ENCODE peak calls at places on chromosomes 7 and 10, in eight cellular contexts. One of them, this sample, is unnamed.

GRCh38 chr10:14584643-14585042 is 190.1 kb downstream of the FAM107B start:
- DNase-seq in prostate gland: no peak
- DNase-seq in colonic mucosa: no peak
- DNase-seq in heart right ventricle: no peak
- DNase-seq in tibial artery: no peak
- DNase-seq in right lobe of liver: no peak
- DNase-seq in cardiac muscle cell: no peak
- DNase-seq in cardiac fibroblast: no peak
- DNase-seq in this sample: peak

GRCh38 chr7:130982160-130982638 is 248.2 kb upstream of the KLF14 start:
- DNase-seq in prostate gland: no peak
- DNase-seq in colonic mucosa: no peak
- DNase-seq in heart right ventricle: no peak
- DNase-seq in tibial artery: no peak
- DNase-seq in right lobe of liver: no peak
- DNase-seq in cardiac muscle cell: peak
- DNase-seq in cardiac fibroblast: peak
- DNase-seq in this sample: peak

GRCh38 chr10:12934777-12935176 is 66.7 kb downstream of the CCDC3 start:
- DNase-seq in prostate gland: no peak
- DNase-seq in colonic mucosa: no peak
- DNase-seq in heart right ventricle: no peak
- DNase-seq in tibial artery: no peak
- DNase-seq in right lobe of liver: no peak
- DNase-seq in cardiac muscle cell: peak
- DNase-seq in cardiac fibroblast: peak
- DNase-seq in this sample: no peak

GRCh38 chr10:120580651-120581259 is 123.7 kb downstream of the PLPP4 start:
- DNase-seq in prostate gland: no peak
- DNase-seq in colonic mucosa: no peak
- DNase-seq in heart right ventricle: no peak
- DNase-seq in tibial artery: no peak
- DNase-seq in right lobe of liver: no peak
- DNase-seq in cardiac muscle cell: no peak
- DNase-seq in cardiac fibroblast: no peak
- DNase-seq in this sample: no peak

GRCh38 chr7:149196151-149196704 is 882 bp downstream of the ZNF282 start:
- DNase-seq in prostate gland: no peak
- DNase-seq in colonic mucosa: peak
- DNase-seq in heart right ventricle: no peak
- DNase-seq in tibial artery: no peak
- DNase-seq in right lobe of liver: no peak
- DNase-seq in cardiac muscle cell: no peak
- DNase-seq in cardiac fibroblast: no peak
- DNase-seq in this sample: peak

GRCh38 chr7:24406053-24406561 is 122.1 kb downstream of the NPY start:
- DNase-seq in prostate gland: no peak
- DNase-seq in colonic mucosa: no peak
- DNase-seq in heart right ventricle: no peak
- DNase-seq in tibial artery: no peak
- DNase-seq in right lobe of liver: no peak
- DNase-seq in cardiac muscle cell: peak
- DNase-seq in cardiac fibroblast: no peak
- DNase-seq in this sample: peak

GRCh38 chr10:113007343-113007771 is 57.3 kb downstream of the TCF7L2 start:
- DNase-seq in prostate gland: no peak
- DNase-seq in colonic mucosa: no peak
- DNase-seq in heart right ventricle: no peak
- DNase-seq in tibial artery: no peak
- DNase-seq in right lobe of liver: no peak
- DNase-seq in cardiac muscle cell: no peak
- DNase-seq in cardiac fibroblast: no peak
- DNase-seq in this sample: peak

GRCh38 chr7:17136156-17136555 is 162.3 kb upstream of the AHR start:
- DNase-seq in prostate gland: no peak
- DNase-seq in colonic mucosa: no peak
- DNase-seq in heart right ventricle: no peak
- DNase-seq in tibial artery: no peak
- DNase-seq in right lobe of liver: no peak
- DNase-seq in cardiac muscle cell: no peak
- DNase-seq in cardiac fibroblast: no peak
- DNase-seq in this sample: no peak

GRCh38 chr7:142603870-142604448 is 145.3 kb upstream of the PRSS1 start:
- DNase-seq in prostate gland: peak
- DNase-seq in colonic mucosa: peak
- DNase-seq in heart right ventricle: no peak
- DNase-seq in tibial artery: no peak
- DNase-seq in right lobe of liver: no peak
- DNase-seq in cardiac muscle cell: peak
- DNase-seq in cardiac fibroblast: peak
- DNase-seq in this sample: peak

GRCh38 chr7:3300221-3300650 is 816 bp upstream of the SDK1 start:
- DNase-seq in prostate gland: no peak
- DNase-seq in colonic mucosa: no peak
- DNase-seq in heart right ventricle: no peak
- DNase-seq in tibial artery: no peak
- DNase-seq in right lobe of liver: no peak
- DNase-seq in cardiac muscle cell: no peak
- DNase-seq in cardiac fibroblast: no peak
- DNase-seq in this sample: no peak

GRCh38 chr7:131722371-131722770 is 165.9 kb upstream of the PODXL start:
- DNase-seq in prostate gland: no peak
- DNase-seq in colonic mucosa: no peak
- DNase-seq in heart right ventricle: no peak
- DNase-seq in tibial artery: no peak
- DNase-seq in right lobe of liver: no peak
- DNase-seq in cardiac muscle cell: peak
- DNase-seq in cardiac fibroblast: peak
- DNase-seq in this sample: no peak

GRCh38 chr7:140889150-140889549 is 35.6 kb downstream of the BRAF start:
- DNase-seq in prostate gland: no peak
- DNase-seq in colonic mucosa: no peak
- DNase-seq in heart right ventricle: no peak
- DNase-seq in tibial artery: no peak
- DNase-seq in right lobe of liver: no peak
- DNase-seq in cardiac muscle cell: no peak
- DNase-seq in cardiac fibroblast: no peak
- DNase-seq in this sample: no peak

GRCh38 chr7:47483604-47484273 is 98.2 kb downstream of the TNS3 start:
- DNase-seq in prostate gland: no peak
- DNase-seq in colonic mucosa: no peak
- DNase-seq in heart right ventricle: no peak
- DNase-seq in tibial artery: no peak
- DNase-seq in right lobe of liver: no peak
- DNase-seq in cardiac muscle cell: peak
- DNase-seq in cardiac fibroblast: peak
- DNase-seq in this sample: no peak

GRCh38 chr7:134403062-134403461 is 55.8 kb downstream of the AKR1B1 start:
- DNase-seq in prostate gland: no peak
- DNase-seq in colonic mucosa: no peak
- DNase-seq in heart right ventricle: no peak
- DNase-seq in tibial artery: no peak
- DNase-seq in right lobe of liver: no peak
- DNase-seq in cardiac muscle cell: no peak
- DNase-seq in cardiac fibroblast: no peak
- DNase-seq in this sample: no peak

GRCh38 chr7:130136579-130137167 is 66.3 kb downstream of the KLHDC10 start:
- DNase-seq in prostate gland: no peak
- DNase-seq in colonic mucosa: no peak
- DNase-seq in heart right ventricle: no peak
- DNase-seq in tibial artery: no peak
- DNase-seq in right lobe of liver: no peak
- DNase-seq in cardiac muscle cell: no peak
- DNase-seq in cardiac fibroblast: no peak
- DNase-seq in this sample: no peak

GRCh38 chr7:141700848-141701371 is 1.1 kb downstream of the DENND11 start:
- DNase-seq in prostate gland: no peak
- DNase-seq in colonic mucosa: peak
- DNase-seq in heart right ventricle: no peak
- DNase-seq in tibial artery: peak
- DNase-seq in right lobe of liver: no peak
- DNase-seq in cardiac muscle cell: no peak
- DNase-seq in cardiac fibroblast: no peak
- DNase-seq in this sample: no peak

GRCh38 chr10:73998623-73999622 is 1.0 kb downstream of the VCL start:
- DNase-seq in prostate gland: peak
- DNase-seq in colonic mucosa: peak
- DNase-seq in heart right ventricle: peak
- DNase-seq in tibial artery: peak
- DNase-seq in right lobe of liver: peak
- DNase-seq in cardiac muscle cell: peak
- DNase-seq in cardiac fibroblast: peak
- DNase-seq in this sample: peak

GRCh38 chr10:48322017-48322416 is 15.5 kb downstream of the MAPK8 start:
- DNase-seq in prostate gland: no peak
- DNase-seq in colonic mucosa: no peak
- DNase-seq in heart right ventricle: no peak
- DNase-seq in tibial artery: no peak
- DNase-seq in right lobe of liver: no peak
- DNase-seq in cardiac muscle cell: no peak
- DNase-seq in cardiac fibroblast: no peak
- DNase-seq in this sample: no peak

GRCh38 chr10:6068422-6068821 is 6.3 kb upstream of the IL2RA start:
- DNase-seq in prostate gland: no peak
- DNase-seq in colonic mucosa: no peak
- DNase-seq in heart right ventricle: no peak
- DNase-seq in tibial artery: peak
- DNase-seq in right lobe of liver: no peak
- DNase-seq in cardiac muscle cell: no peak
- DNase-seq in cardiac fibroblast: no peak
- DNase-seq in this sample: peak

GRCh38 chr7:94512735-94513564 is 3.3 kb downstream of the CASD1 start:
- DNase-seq in prostate gland: no peak
- DNase-seq in colonic mucosa: peak
- DNase-seq in heart right ventricle: no peak
- DNase-seq in tibial artery: no peak
- DNase-seq in right lobe of liver: no peak
- DNase-seq in cardiac muscle cell: no peak
- DNase-seq in cardiac fibroblast: no peak
- DNase-seq in this sample: no peak

GRCh38 chr7:94513565-94513860 is 3.9 kb downstream of the CASD1 start:
- DNase-seq in prostate gland: no peak
- DNase-seq in colonic mucosa: no peak
- DNase-seq in heart right ventricle: no peak
- DNase-seq in tibial artery: no peak
- DNase-seq in right lobe of liver: no peak
- DNase-seq in cardiac muscle cell: no peak
- DNase-seq in cardiac fibroblast: peak
- DNase-seq in this sample: no peak

GRCh38 chr7:94509879-94510581 is 421 bp downstream of the CASD1 start:
- DNase-seq in prostate gland: peak
- DNase-seq in colonic mucosa: peak
- DNase-seq in heart right ventricle: peak
- DNase-seq in tibial artery: peak
- DNase-seq in right lobe of liver: peak
- DNase-seq in cardiac muscle cell: peak
- DNase-seq in cardiac fibroblast: peak
- DNase-seq in this sample: peak

GRCh38 chr7:94510582-94511456 is 1.2 kb downstream of the CASD1 start:
- DNase-seq in prostate gland: peak
- DNase-seq in colonic mucosa: peak
- DNase-seq in heart right ventricle: peak
- DNase-seq in tibial artery: peak
- DNase-seq in right lobe of liver: peak
- DNase-seq in cardiac muscle cell: peak
- DNase-seq in cardiac fibroblast: peak
- DNase-seq in this sample: peak

GRCh38 chr7:94511763-94512162 is 2.2 kb downstream of the CASD1 start:
- DNase-seq in prostate gland: no peak
- DNase-seq in colonic mucosa: no peak
- DNase-seq in heart right ventricle: no peak
- DNase-seq in tibial artery: no peak
- DNase-seq in right lobe of liver: no peak
- DNase-seq in cardiac muscle cell: no peak
- DNase-seq in cardiac fibroblast: no peak
- DNase-seq in this sample: no peak
- H3K4me3 ChIP-seq in prostate gland: no peak
- H3K4me3 ChIP-seq in colonic mucosa: no peak
- H3K4me3 ChIP-seq in heart right ventricle: no peak
- H3K4me3 ChIP-seq in tibial artery: no peak
- H3K4me3 ChIP-seq in right lobe of liver: no peak
- H3K4me3 ChIP-seq in cardiac muscle cell: peak
- H3K4me3 ChIP-seq in cardiac fibroblast: no peak
- H3K4me3 ChIP-seq in this sample: no peak

DNA sequence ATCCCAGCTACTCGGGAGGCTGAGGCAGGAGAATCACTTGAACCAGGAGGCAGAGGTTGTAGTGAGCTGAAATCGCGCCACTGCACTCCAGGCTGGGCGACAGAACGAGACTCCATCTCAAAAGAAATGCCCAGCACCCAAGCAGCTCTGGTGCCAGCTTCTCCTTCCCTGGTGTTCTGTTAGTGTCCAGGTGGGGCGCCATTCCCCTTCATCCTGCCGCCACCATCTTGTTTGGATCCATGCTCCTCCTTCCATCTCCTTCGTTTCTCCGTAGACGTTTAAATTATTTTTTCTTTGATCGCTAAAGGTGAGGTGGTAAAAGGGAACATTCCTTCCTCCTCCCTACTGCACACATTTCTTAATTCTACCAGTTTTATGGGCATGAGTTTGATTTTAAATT is 30.3 kb downstream of the PROSER2 start:
- DNase-seq in prostate gland: no peak
- DNase-seq in colonic mucosa: no peak
- DNase-seq in heart right ventricle: no peak
- DNase-seq in tibial artery: no peak
- DNase-seq in right lobe of liver: no peak
- DNase-seq in cardiac muscle cell: no peak
- DNase-seq in cardiac fibroblast: no peak
- DNase-seq in this sample: no peak
- TF ChIP-seq CTCF in prostate gland: no peak
- TF ChIP-seq CTCF in colonic mucosa: no peak
- TF ChIP-seq CTCF in heart right ventricle: no peak
- TF ChIP-seq CTCF in tibial artery: no peak
- TF ChIP-seq CTCF in right lobe of liver: no peak
- TF ChIP-seq CTCF in cardiac muscle cell: no peak
- TF ChIP-seq CTCF in cardiac fibroblast: peak
- TF ChIP-seq CTCF in this sample: peak

DNA sequence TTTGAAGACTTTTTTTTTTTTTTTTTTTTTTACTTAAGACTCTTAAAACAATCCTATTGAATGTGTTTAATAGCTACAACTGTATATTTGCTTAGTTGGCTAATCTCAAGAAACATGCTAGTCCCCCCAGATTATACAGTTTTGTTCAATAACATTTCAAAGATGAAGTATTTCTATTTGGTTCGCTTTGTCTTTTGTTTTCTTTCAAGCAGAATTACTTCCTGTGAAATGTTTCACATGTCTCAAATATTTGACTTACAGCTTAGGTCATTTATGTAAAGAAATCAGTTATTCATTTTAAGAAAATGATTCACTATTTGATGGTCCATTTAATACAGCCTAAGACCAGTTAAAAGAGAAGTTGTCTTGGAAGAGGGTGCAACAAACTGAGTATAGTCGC is 12.8 kb upstream of the LAMB1 start:
- DNase-seq in prostate gland: no peak
- DNase-seq in colonic mucosa: no peak
- DNase-seq in heart right ventricle: no peak
- DNase-seq in tibial artery: no peak
- DNase-seq in right lobe of liver: no peak
- DNase-seq in cardiac muscle cell: no peak
- DNase-seq in cardiac fibroblast: peak
- DNase-seq in this sample: no peak
- H3K4me3 ChIP-seq in prostate gland: no peak
- H3K4me3 ChIP-seq in colonic mucosa: no peak
- H3K4me3 ChIP-seq in heart right ventricle: no peak
- H3K4me3 ChIP-seq in tibial artery: no peak
- H3K4me3 ChIP-seq in right lobe of liver: no peak
- H3K4me3 ChIP-seq in cardiac muscle cell: no peak
- H3K4me3 ChIP-seq in cardiac fibroblast: no peak
- H3K4me3 ChIP-seq in this sample: no peak

GRCh38 chr10:24277771-24278518 is 69.0 kb downstream of the KIAA1217 start:
- DNase-seq in prostate gland: no peak
- DNase-seq in colonic mucosa: no peak
- DNase-seq in heart right ventricle: peak
- DNase-seq in tibial artery: no peak
- DNase-seq in right lobe of liver: no peak
- DNase-seq in cardiac muscle cell: peak
- DNase-seq in cardiac fibroblast: peak
- DNase-seq in this sample: no peak
- TF ChIP-seq CTCF in prostate gland: no peak
- TF ChIP-seq CTCF in colonic mucosa: no peak
- TF ChIP-seq CTCF in heart right ventricle: no peak
- TF ChIP-seq CTCF in tibial artery: no peak
- TF ChIP-seq CTCF in right lobe of liver: no peak
- TF ChIP-seq CTCF in cardiac muscle cell: no peak
- TF ChIP-seq CTCF in cardiac fibroblast: no peak
- TF ChIP-seq CTCF in this sample: no peak